ENCODE peak calls at places on chromosomes 2 and 18, in six cellular contexts. One of them, this sample, is unnamed.
A peak's percentile ranks its signal among the peaks of the same experiment; 100 is the strongest.

GRCh38 chr2:240558229-240558885 is 569 bp upstream of the ANKMY1 start:
- DNase-seq in uterus: no peak
- DNase-seq in SK-N-SH: no peak
- DNase-seq in brain microvascular endothelial cell: no peak
- DNase-seq in NB4: no peak
- DNase-seq in PC-3: no peak
- DNase-seq in this sample: no peak

GRCh38 chr2:66995636-66996035 is 401.5 kb upstream of the ETAA1 start:
- DNase-seq in uterus: no peak
- DNase-seq in SK-N-SH: no peak
- DNase-seq in brain microvascular endothelial cell: no peak
- DNase-seq in NB4: no peak
- DNase-seq in PC-3: no peak
- DNase-seq in this sample: no peak

GRCh38 chr18:25239636-25240468 is 112.1 kb downstream of the ZNF521 start:
- DNase-seq in uterus: no peak
- DNase-seq in SK-N-SH: no peak
- DNase-seq in brain microvascular endothelial cell: no peak
- DNase-seq in NB4: no peak
- DNase-seq in PC-3: no peak
- DNase-seq in this sample: no peak

GRCh38 chr2:200221055-200221692 is 85.3 kb upstream of the SPATS2L start:
- DNase-seq in uterus: no peak
- DNase-seq in SK-N-SH: no peak
- DNase-seq in brain microvascular endothelial cell: no peak
- DNase-seq in NB4: no peak
- DNase-seq in PC-3: no peak
- DNase-seq in this sample: no peak

GRCh38 chr2:56376699-56377665 is 193.2 kb downstream of the CCDC85A start:
- DNase-seq in uterus: no peak
- DNase-seq in SK-N-SH: no peak
- DNase-seq in brain microvascular endothelial cell: no peak
- DNase-seq in NB4: no peak
- DNase-seq in PC-3: peak; percentile 31
- DNase-seq in this sample: no peak

GRCh38 chr2:199606193-199606780 is 148.5 kb upstream of the SATB2 start:
- DNase-seq in uterus: no peak
- DNase-seq in SK-N-SH: peak; percentile 24
- DNase-seq in brain microvascular endothelial cell: no peak
- DNase-seq in NB4: peak; percentile 13
- DNase-seq in PC-3: peak; percentile 13
- DNase-seq in this sample: peak; percentile 4

GRCh38 chr2:76850969-76851368 is 671.2 kb downstream of the LRRTM4 start:
- DNase-seq in uterus: no peak
- DNase-seq in SK-N-SH: no peak
- DNase-seq in brain microvascular endothelial cell: no peak
- DNase-seq in NB4: no peak
- DNase-seq in PC-3: no peak
- DNase-seq in this sample: no peak

GRCh38 chr2:46380038-46380940 is 83.1 kb downstream of the EPAS1 start:
- DNase-seq in uterus: no peak
- DNase-seq in SK-N-SH: no peak
- DNase-seq in brain microvascular endothelial cell: no peak
- DNase-seq in NB4: no peak
- DNase-seq in PC-3: no peak
- DNase-seq in this sample: no peak

GRCh38 chr2:88608184-88608583 is 19.1 kb downstream of the EIF2AK3 start:
- DNase-seq in uterus: no peak
- DNase-seq in SK-N-SH: no peak
- DNase-seq in brain microvascular endothelial cell: no peak
- DNase-seq in NB4: no peak
- DNase-seq in PC-3: no peak
- DNase-seq in this sample: no peak

GRCh38 chr18:11994708-11995444 is 13.6 kb downstream of the IMPA2 start:
- DNase-seq in uterus: no peak
- DNase-seq in SK-N-SH: no peak
- DNase-seq in brain microvascular endothelial cell: no peak
- DNase-seq in NB4: peak; percentile 40
- DNase-seq in PC-3: peak; percentile 81
- DNase-seq in this sample: no peak

GRCh38 chr2:125405816-125406215 is 1250.1 kb upstream of the GYPC start:
- DNase-seq in uterus: no peak
- DNase-seq in SK-N-SH: no peak
- DNase-seq in brain microvascular endothelial cell: peak; percentile 93
- DNase-seq in NB4: no peak
- DNase-seq in PC-3: peak; percentile 81
- DNase-seq in this sample: peak; percentile 94

GRCh38 chr18:24490545-24490944 is 30.1 kb downstream of the HRH4 start:
- DNase-seq in uterus: no peak
- DNase-seq in SK-N-SH: peak; percentile 12
- DNase-seq in brain microvascular endothelial cell: no peak
- DNase-seq in NB4: no peak
- DNase-seq in PC-3: no peak
- DNase-seq in this sample: no peak

GRCh38 chr2:43370146-43370545 is 143.7 kb upstream of the ZFP36L2 start:
- DNase-seq in uterus: no peak
- DNase-seq in SK-N-SH: no peak
- DNase-seq in brain microvascular endothelial cell: no peak
- DNase-seq in NB4: no peak
- DNase-seq in PC-3: no peak
- DNase-seq in this sample: no peak

GRCh38 chr2:48519608-48520007 is 10.3 kb upstream of the STON1 start:
- DNase-seq in uterus: no peak
- DNase-seq in SK-N-SH: no peak
- DNase-seq in brain microvascular endothelial cell: no peak
- DNase-seq in NB4: peak; percentile 40
- DNase-seq in PC-3: no peak
- DNase-seq in this sample: no peak

GRCh38 chr2:140154271-140154670 is 1374.1 kb upstream of the NXPH2 start:
- DNase-seq in uterus: no peak
- DNase-seq in SK-N-SH: no peak
- DNase-seq in brain microvascular endothelial cell: no peak
- DNase-seq in NB4: no peak
- DNase-seq in PC-3: no peak
- DNase-seq in this sample: no peak

DNA sequence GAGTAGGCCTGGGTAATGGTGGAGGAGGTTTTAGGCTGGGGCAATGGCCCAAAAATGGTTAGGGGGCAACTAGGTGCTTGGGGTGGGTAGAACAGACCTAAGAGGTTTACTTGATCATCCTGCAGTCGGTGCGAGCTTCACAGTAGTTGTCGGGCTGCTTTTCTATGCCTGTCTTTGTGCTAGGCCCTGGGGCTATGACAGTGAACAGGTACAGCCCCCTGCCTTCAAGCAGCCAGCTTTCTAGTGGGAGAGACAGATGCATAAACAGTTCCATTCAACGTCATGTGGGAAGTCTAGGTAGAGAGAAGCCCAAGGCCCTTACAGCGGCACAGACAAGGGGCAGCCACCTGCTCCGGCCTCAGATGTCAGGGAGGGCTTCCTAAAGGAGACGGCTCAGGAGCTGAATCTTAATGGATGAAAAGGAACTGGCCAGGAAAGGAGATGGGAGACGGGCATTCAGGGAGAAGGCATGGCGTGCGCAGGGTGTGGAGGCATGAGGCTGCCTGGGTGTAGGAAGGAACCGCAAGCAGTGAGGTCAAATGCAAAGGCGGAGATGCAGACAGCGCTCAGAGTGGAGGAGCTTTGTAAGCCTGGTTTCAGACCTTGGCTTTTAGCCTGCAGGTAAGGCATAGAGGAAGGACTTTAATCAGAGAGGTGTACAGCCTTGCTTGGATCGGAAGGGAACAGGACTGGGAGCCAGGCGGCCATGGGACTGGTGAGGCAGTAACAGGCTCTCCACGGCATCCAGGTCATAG is 6.0 kb downstream of the CTIF start:
- DNase-seq in uterus: no peak
- DNase-seq in SK-N-SH: no peak
- DNase-seq in brain microvascular endothelial cell: no peak
- DNase-seq in NB4: no peak
- DNase-seq in PC-3: no peak
- DNase-seq in this sample: no peak
- H3K4me3 ChIP-seq in uterus: no peak overlapping the region
- H3K4me3 ChIP-seq in SK-N-SH: no peak overlapping the region
- H3K4me3 ChIP-seq in brain microvascular endothelial cell: no peak overlapping the region
- H3K4me3 ChIP-seq in NB4: no peak overlapping the region
- H3K4me3 ChIP-seq in PC-3: no peak overlapping the region
- H3K4me3 ChIP-seq in this sample: no peak overlapping the region

GRCh38 chr2:26914286-26914962 is 56.0 kb upstream of the MAPRE3 start:
- DNase-seq in uterus: no peak
- DNase-seq in SK-N-SH: no peak
- DNase-seq in brain microvascular endothelial cell: no peak
- DNase-seq in NB4: no peak
- DNase-seq in PC-3: no peak
- DNase-seq in this sample: no peak
- TF ChIP-seq CTCF in uterus: no peak
- TF ChIP-seq CTCF in SK-N-SH: no peak
- TF ChIP-seq CTCF in brain microvascular endothelial cell: no peak
- TF ChIP-seq CTCF in NB4: no peak
- TF ChIP-seq CTCF in PC-3: no peak
- TF ChIP-seq CTCF in this sample: no peak

GRCh38 chr18:62386091-62386490 is 61.0 kb downstream of the TNFRSF11A start:
- DNase-seq in uterus: no peak
- DNase-seq in SK-N-SH: no peak
- DNase-seq in brain microvascular endothelial cell: no peak
- DNase-seq in NB4: no peak
- DNase-seq in PC-3: no peak
- DNase-seq in this sample: no peak
- H3K4me3 ChIP-seq in uterus: no peak overlapping the region
- H3K4me3 ChIP-seq in SK-N-SH: no peak overlapping the region
- H3K4me3 ChIP-seq in brain microvascular endothelial cell: no peak overlapping the region
- H3K4me3 ChIP-seq in NB4: no peak overlapping the region
- H3K4me3 ChIP-seq in PC-3: no peak overlapping the region
- H3K4me3 ChIP-seq in this sample: no peak overlapping the region

GRCh38 chr2:237258146-237258545 is 155.8 kb downstream of the COL6A3 start:
- DNase-seq in uterus: no peak
- DNase-seq in SK-N-SH: no peak
- DNase-seq in brain microvascular endothelial cell: peak; percentile 17
- DNase-seq in NB4: peak; percentile 15
- DNase-seq in PC-3: no peak
- DNase-seq in this sample: no peak
- TF ChIP-seq CTCF in uterus: no peak
- TF ChIP-seq CTCF in SK-N-SH: no peak
- TF ChIP-seq CTCF in brain microvascular endothelial cell: peak; percentile 39
- TF ChIP-seq CTCF in NB4: no peak
- TF ChIP-seq CTCF in PC-3: peak; percentile 12
- TF ChIP-seq CTCF in this sample: peak; percentile 22

This sample was measured in retinal pigment epithelial cell.